ENCODE peak calls at places on chromosomes 12 and 14, in four cellular contexts. C is dorsolateral prefrontal cortex, N is ovary, H is GM23248. U is an unnamed sample.

GRCh38 chr12:79127268-79127895 is 262.8 kb downstream of the SYT1 start:
- DNase-seq in C (no peak), N (no peak), H (peak; percentile 95), U (peak; percentile 7)

GRCh38 chr14:71202881-71203280 is 295.6 kb downstream of the PCNX1 start:
- DNase-seq in C (no peak), N (no peak), H (peak; percentile 42), U (no peak)

GRCh38 chr14:89910706-89911017 is 43.9 kb downstream of the EFCAB11 start:
- DNase-seq in C (no peak), N (no peak), H (no peak), U (no peak)

GRCh38 chr14:77023001-77023996 is 5.2 kb downstream of the IRF2BPL start:
- DNase-seq in C (no peak), N (peak; percentile 77), H (peak; percentile 67), U (no peak)

GRCh38 chr14:22552001-22552826 is 36.8 kb downstream of the DAD1 start:
- DNase-seq in C (no peak), N (no peak), H (no peak), U (no peak)

GRCh38 chr12:81758421-81759214 is 532 bp downstream of the PPFIA2 start:
- DNase-seq in C (peak; percentile 40), N (no peak), H (peak; percentile 41), U (no peak)

GRCh38 chr12:105622846-105623245 is 292.4 kb downstream of the C12orf75 start:
- DNase-seq in C (no peak), N (no peak), H (no peak), U (no peak)

GRCh38 chr12:67370979-67371378 is 101.8 kb downstream of the CAND1 start:
- DNase-seq in C (no peak), N (no peak), H (peak; percentile 34), U (no peak)

GRCh38 chr12:119262388-119262787 is 72.1 kb upstream of the CCDC60 start:
- DNase-seq in C (no peak), N (no peak), H (no peak), U (no peak)

GRCh38 chr12:121096199-121096798 is 36.4 kb upstream of the P2RX7 start:
- DNase-seq in C (no peak), N (no peak), H (no peak), U (no peak)

GRCh38 chr14:47929334-47929733 is 253.9 kb upstream of the MDGA2 start:
- DNase-seq in C (no peak), N (no peak), H (no peak), U (no peak)

GRCh38 chr12:57452937-57453509 is 2.1 kb upstream of the INHBE start:
- DNase-seq in C (peak; percentile 75), N (peak; percentile 59), H (peak; percentile 89), U (no peak)

GRCh38 chr12:71356569-71356968 is 83.0 kb upstream of the LGR5 start:
- DNase-seq in C (no peak), N (no peak), H (no peak), U (no peak)

GRCh38 chr12:47078733-47079364 is 572 bp upstream of the PCED1B start:
- DNase-seq in C (no peak), N (peak; percentile 27), H (peak; percentile 65), U (no peak)

GRCh38 chr14:34051966-34052657 is 101.2 kb upstream of the EGLN3 start:
- DNase-seq in C (no peak), N (no peak), H (peak; percentile 83), U (peak; percentile 80)

GRCh38 chr12:104177663-104178501 is 37.7 kb upstream of the TXNRD1 start:
- DNase-seq in C (no peak), N (peak; percentile 84), H (peak; percentile 97), U (peak; percentile 72)

GRCh38 chr12:75959060-75959459 is 72.5 kb downstream of the PHLDA1 start:
- DNase-seq in C (no peak), N (no peak), H (no peak), U (no peak)

GRCh38 chr14:78836777-78837176 is 666.6 kb downstream of the NRXN3 start:
- DNase-seq in C (no peak), N (no peak), H (peak; percentile 66), U (peak; percentile 21)

GRCh38 chr12:118053071-118053985 is 7.7 kb downstream of the WSB2 start:
- DNase-seq in C (no peak), N (no peak), H (peak; percentile 52), U (no peak)

GRCh38 chr14:95228240-95228639 is 70.9 kb upstream of the DICER1 start:
- DNase-seq in C (no peak), N (no peak), H (no peak), U (no peak)

GRCh38 chr14:24339284-24340151 is at the start of gene RIPK3:
- DNase-seq in C (no peak), N (no peak), H (peak; percentile 42), U (no peak)

GRCh38 chr14:69518341-69519101 is 34.0 kb downstream of the PLEKHD1 start:
- DNase-seq in C (no peak), N (no peak), H (no peak), U (no peak)

GRCh38 chr14:35197015-35197414 is 74.7 kb downstream of the PRORP start:
- DNase-seq in C (no peak), N (no peak), H (peak; percentile 63), U (no peak)

GRCh38 chr14:77091518-77091917 is 6.5 kb upstream of the CIPC start:
- DNase-seq in C (no peak), N (no peak), H (no peak), U (no peak)

GRCh38 chr12:131120831-131121271 is 167.1 kb downstream of the ADGRD1 start:
- DNase-seq in C (peak; percentile 4), N (no peak), H (no peak), U (no peak)

GRCh38 chr14:58541623-58542022 is 96.1 kb upstream of the DACT1 start:
- DNase-seq in C (no peak), N (no peak), H (no peak), U (no peak)

GRCh38 chr12:75720807-75721206 is 209.4 kb upstream of the KRR1 start:
- DNase-seq in C (no peak), N (no peak), H (no peak), U (no peak)

GRCh38 chr14:97719931-97720330 is 922.7 kb downstream of the VRK1 start:
- DNase-seq in C (no peak), N (no peak), H (no peak), U (no peak)

GRCh38 chr12:47349770-47350408 is 270.1 kb upstream of the AMIGO2 start:
- DNase-seq in C (no peak), N (no peak), H (peak; percentile 59), U (no peak)

GRCh38 chr12:121927798-121928197 is 9.4 kb downstream of the CFAP251 start:
- DNase-seq in C (no peak), N (no peak), H (peak; percentile 26), U (no peak)

GRCh38 chr12:128771681-128772080 is 52.1 kb downstream of the SLC15A4 start:
- DNase-seq in C (no peak), N (no peak), H (peak; percentile 43), U (no peak)

GRCh38 chr12:42326466-42327226 is 679 bp downstream of the PPHLN1 start:
- DNase-seq in C (no peak), N (no peak), H (peak; percentile 73), U (no peak)

GRCh38 chr12:7512528-7512927 is 9.0 kb upstream of the CD163 start:
- DNase-seq in C (no peak), N (no peak), H (peak; percentile 99), U (peak; percentile 77)

GRCh38 chr12:124148481-124148880 is 146.4 kb upstream of the RFLNA start:
- DNase-seq in C (no peak), N (no peak), H (no peak), U (no peak)

GRCh38 chr12:108858399-108859074 is 1.2 kb upstream of the SSH1 start:
- DNase-seq in C (no peak), N (peak; percentile 34), H (peak; percentile 54), U (no peak)

GRCh38 chr12:124179936-124180605 is 114.8 kb upstream of the RFLNA start:
- DNase-seq in C (no peak), N (no peak), H (no peak), U (no peak)

GRCh38 chr14:50311337-50311973 is 574 bp downstream of the L2HGDH start:
- DNase-seq in C (no peak), N (no peak), H (no peak), U (no peak)

GRCh38 chr12:19026637-19027508 is 102.7 kb upstream of the PLEKHA5 start:
- DNase-seq in C (no peak), N (no peak), H (no peak), U (no peak)

GRCh38 chr14:99479903-99480855 is 480 bp downstream of the SETD3 start:
- DNase-seq in C (peak; percentile 33), N (peak; percentile 46), H (peak; percentile 89), U (no peak)
- H3K4me3 ChIP-seq in C (peak overlapping the region; percentile 97), N (peak overlapping the region; percentile 81), H (peak overlapping the region; percentile 84), U (peak overlapping the region; percentile 97)

DNA sequence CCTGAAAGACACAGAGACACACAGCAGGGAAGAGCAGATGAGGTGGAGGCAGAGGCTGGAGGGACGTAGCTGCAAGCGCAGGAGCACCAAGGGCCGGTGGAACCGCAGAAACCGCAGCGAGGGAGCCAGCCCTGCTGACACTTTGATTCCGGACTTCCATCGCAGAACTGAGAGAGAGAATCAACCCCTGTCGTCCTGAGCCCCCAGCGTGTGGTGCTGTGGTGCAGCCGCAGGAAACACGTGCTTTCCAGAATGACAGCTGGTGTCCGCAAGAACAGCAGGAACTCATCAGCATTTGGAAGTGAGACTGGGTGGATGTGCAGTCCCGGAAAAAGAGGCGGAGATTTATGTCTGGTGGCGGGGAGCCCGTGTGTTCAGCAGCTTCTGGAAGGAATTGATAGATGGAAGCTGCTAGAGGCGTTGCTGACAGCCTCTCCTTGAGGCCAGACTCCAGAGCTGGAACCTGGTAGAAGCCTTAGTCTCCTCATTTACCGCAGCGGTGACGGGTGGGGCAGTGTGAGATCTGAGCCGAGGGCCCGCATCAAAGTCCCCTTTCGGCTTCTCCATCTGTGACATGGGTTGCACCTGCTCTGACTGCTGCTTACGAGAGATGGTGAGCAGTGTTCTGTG is 21.9 kb upstream of the KLC1 start:
- DNase-seq in C (peak; percentile 54), N (peak; percentile 76), H (peak; percentile 87), U (peak; percentile 96)
- H3K4me3 ChIP-seq in C (peak overlapping the region; percentile 52), N (no peak overlapping the region), H (peak overlapping the region; percentile 51), U (peak overlapping the region; percentile 4)

GRCh38 chr14:101065246-101065645 is 161.7 kb upstream of the RTL1 start:
- DNase-seq in C (no peak), N (no peak), H (no peak), U (no peak)

GRCh38 chr14:101068958-101069549 is 165.5 kb upstream of the RTL1 start:
- DNase-seq in C (no peak), N (peak; percentile 6), H (no peak), U (no peak)

GRCh38 chr14:101065696-101066694 is 162.5 kb upstream of the RTL1 start:
- DNase-seq in C (no peak), N (no peak), H (no peak), U (no peak)

GRCh38 chr14:101068293-101068957 is 164.9 kb upstream of the RTL1 start:
- DNase-seq in C (no peak), N (peak; percentile 7), H (no peak), U (no peak)

GRCh38 chr14:101066826-101067508 is 163.4 kb upstream of the RTL1 start:
- DNase-seq in C (no peak), N (peak; percentile 6), H (no peak), U (no peak)
- H3K4me3 ChIP-seq in C (no peak overlapping the region), N (no peak overlapping the region), H (no peak overlapping the region), U (no peak overlapping the region)

GRCh38 chr14:92513966-92514843 is 624 bp downstream of the RIN3 start:
- DNase-seq in C (no peak), N (peak; percentile 26), H (peak; percentile 60), U (no peak)
- H3K4me3 ChIP-seq in C (peak overlapping the region; percentile 56), N (peak overlapping the region; percentile 55), H (peak overlapping the region; percentile 84), U (peak overlapping the region; percentile 66)

U was measured in HFF-Myc.